ENCODE peak calls at places on chromosomes 4 and X, in eight cellular contexts. K is COR-L47; O is endothelial cell; J is bronchial epithelial cell; V is choroid plexus epithelial cell; M is CD4-positive, alpha-beta memory T cell; C is left lung; I is activated naive CD8-positive, alpha-beta T cell treated with anti-CD3 and anti-CD28 coated beads, Interleukin-2, amount 50 U/mL, for 24 hours. A is an unnamed sample.

GRCh38 chrX:134572816-134573682 is 85.2 kb downstream of the PLAC1 start:
- DNase-seq in K (no peak), O (no peak), J (peak), V (no peak), M (no peak), C (no peak), I (no peak), A (no peak)

GRCh38 chr4:118683513-118683912 is 1.7 kb upstream of the METTL14 start:
- DNase-seq in K (peak), O (no peak), J (peak), V (peak), M (no peak), C (no peak), I (no peak), A (no peak)

GRCh38 chr4:111269439-111269838 is 646.6 kb upstream of the PITX2 start:
- DNase-seq in K (no peak), O (no peak), J (no peak), V (peak), M (no peak), C (no peak), I (no peak), A (no peak)

GRCh38 chr4:132565542-132565941 is 583.6 kb upstream of the PCDH10 start:
- DNase-seq in K (no peak), O (no peak), J (no peak), V (no peak), M (no peak), C (no peak), I (no peak), A (no peak)

GRCh38 chr4:94434505-94434904 is 17.2 kb upstream of the PDLIM5 start:
- DNase-seq in K (no peak), O (no peak), J (no peak), V (no peak), M (no peak), C (no peak), I (no peak), A (no peak)

GRCh38 chr4:186840222-186840701 is 116.6 kb upstream of the FAT1 start:
- DNase-seq in K (no peak), O (no peak), J (no peak), V (peak), M (no peak), C (no peak), I (no peak), A (no peak)

GRCh38 chrX:154596290-154596929 is 11.5 kb downstream of the CTAG1A start:
- DNase-seq in K (no peak), O (no peak), J (peak), V (peak), M (no peak), C (no peak), I (no peak), A (no peak)

GRCh38 chr4:80201326-80202151 is 4.2 kb downstream of the PRDM8 start:
- DNase-seq in K (no peak), O (no peak), J (no peak), V (peak), M (peak), C (peak), I (peak), A (peak)

GRCh38 chr4:123987408-123987807 is 590.8 kb downstream of the SPRY1 start:
- DNase-seq in K (no peak), O (no peak), J (no peak), V (no peak), M (no peak), C (no peak), I (no peak), A (no peak)

GRCh38 chr4:172096771-172097170 is 283.6 kb downstream of the GALNTL6 start:
- DNase-seq in K (no peak), O (no peak), J (no peak), V (peak), M (no peak), C (no peak), I (no peak), A (no peak)

GRCh38 chr4:52813546-52813945 is 48.6 kb upstream of the RASL11B start:
- DNase-seq in K (no peak), O (no peak), J (no peak), V (no peak), M (no peak), C (no peak), I (no peak), A (no peak)

GRCh38 chrX:44012484-44013096 is 39.4 kb upstream of the NDP start:
- DNase-seq in K (no peak), O (no peak), J (peak), V (peak), M (peak), C (peak), I (peak), A (peak)

GRCh38 chrX:150980711-150981110 is 2.4 kb upstream of the HMGB3 start:
- DNase-seq in K (no peak), O (no peak), J (no peak), V (no peak), M (no peak), C (no peak), I (no peak), A (no peak)

GRCh38 chr4:19130836-19131235 is 1109.3 kb upstream of the LCORL start:
- DNase-seq in K (no peak), O (no peak), J (peak), V (peak), M (no peak), C (no peak), I (no peak), A (no peak)

GRCh38 chr4:154736774-154737173 is 7.0 kb upstream of the LRAT start:
- DNase-seq in K (no peak), O (no peak), J (no peak), V (no peak), M (no peak), C (no peak), I (no peak), A (no peak)

GRCh38 chrX:108610141-108610540 is 126.2 kb downstream of the IRS4 start:
- DNase-seq in K (no peak), O (no peak), J (no peak), V (peak), M (no peak), C (no peak), I (no peak), A (no peak)

GRCh38 chr4:174669278-174669677 is 147.0 kb upstream of the HPGD start:
- DNase-seq in K (no peak), O (no peak), J (peak), V (peak), M (no peak), C (no peak), I (no peak), A (no peak)

A was measured in B cell.